ENCODE peak calls at places on chromosomes 1 and 21, in eight cellular contexts. R is upper lobe of right lung, D is Calu3, Y is NCI-H524, M is LoVo, E is HS-5, B is NAMALWA, W is KBM-7. Q is an unnamed sample.

GRCh38 chr1:247054992-247055415 is 23.6 kb downstream of the ZNF670 start:
- DNase-seq in R (no peak), D (peak), Y (no peak), M (no peak), E (no peak), B (no peak), W (peak), Q (no peak)

GRCh38 chr21:46161180-46161799 is 5.9 kb upstream of the FTCD start:
- DNase-seq in R (no peak), D (no peak), Y (no peak), M (no peak), E (no peak), B (no peak), W (no peak), Q (no peak)

GRCh38 chr1:184866991-184867788 is 107.1 kb downstream of the NIBAN1 start:
- DNase-seq in R (no peak), D (peak), Y (no peak), M (peak), E (no peak), B (no peak), W (peak), Q (no peak)

GRCh38 chr1:27496604-27497155 is 6.7 kb upstream of the WASF2 start:
- DNase-seq in R (no peak), D (no peak), Y (no peak), M (no peak), E (no peak), B (no peak), W (no peak), Q (no peak)

GRCh38 chr21:27275294-27275927 is 308.5 kb upstream of the ADAMTS5 start:
- DNase-seq in R (no peak), D (no peak), Y (no peak), M (no peak), E (peak), B (no peak), W (no peak), Q (peak)

GRCh38 chr1:7476861-7477534 is 294.1 kb upstream of the VAMP3 start:
- DNase-seq in R (no peak), D (no peak), Y (no peak), M (no peak), E (no peak), B (no peak), W (no peak), Q (no peak)

GRCh38 chr1:227885648-227886502 is 61.9 kb downstream of the WNT9A start:
- DNase-seq in R (peak), D (peak), Y (no peak), M (peak), E (no peak), B (no peak), W (no peak), Q (peak)

GRCh38 chr1:236534164-236534651 is 10.4 kb downstream of the LGALS8 start:
- DNase-seq in R (no peak), D (no peak), Y (no peak), M (no peak), E (peak), B (no peak), W (no peak), Q (peak)

GRCh38 chr1:20119351-20119750 is at the start of gene PLA2G2D:
- DNase-seq in R (peak), D (no peak), Y (no peak), M (no peak), E (no peak), B (peak), W (no peak), Q (no peak)

GRCh38 chr21:35273331-35273730 is 224.2 kb upstream of the RUNX1 start:
- DNase-seq in R (no peak), D (peak), Y (no peak), M (peak), E (no peak), B (no peak), W (no peak), Q (no peak)

GRCh38 chr1:58432813-58433668 is 113.5 kb downstream of the OMA1 start:
- DNase-seq in R (no peak), D (no peak), Y (no peak), M (no peak), E (peak), B (no peak), W (no peak), Q (no peak)

GRCh38 chr1:163785868-163786267 is 464.1 kb downstream of the NUF2 start:
- DNase-seq in R (no peak), D (no peak), Y (no peak), M (no peak), E (no peak), B (no peak), W (no peak), Q (no peak)

GRCh38 chr21:19475525-19475924 is 1071.9 kb upstream of the TMPRSS15 start:
- DNase-seq in R (no peak), D (no peak), Y (no peak), M (no peak), E (no peak), B (no peak), W (no peak), Q (no peak)

GRCh38 chr1:74790453-74790852 is 57.5 kb downstream of the TYW3 start:
- DNase-seq in R (no peak), D (no peak), Y (no peak), M (no peak), E (peak), B (no peak), W (no peak), Q (no peak)